ENCODE peak calls at places on chromosomes 13 and 19, in four cellular contexts. E is GM12865; H is thoracic aorta; I is stimulated activated CD8-positive, alpha-beta memory T cell treated with anti-CD3 and anti-CD28 coated beads, Interleukin-7, amount 100 ng/mL, for 1 hour. V is an unnamed sample.

GRCh38 chr13:97975280-97975850 is 21.9 kb downstream of the IPO5 start:
- DNase-seq in E (no peak), H (no peak), I (no peak), V (no peak)

GRCh38 chr19:28426902-28427232 is 786.1 kb downstream of the UQCRFS1 start:
- DNase-seq in E (no peak), H (no peak), I (no peak), V (no peak)

GRCh38 chr13:109610517-109610916 is 175.9 kb downstream of the IRS2 start:
- DNase-seq in E (peak), H (no peak), I (peak), V (no peak)

GRCh38 chr13:96422002-96422401 is 332.1 kb downstream of the HS6ST3 start:
- DNase-seq in E (no peak), H (no peak), I (no peak), V (no peak)

GRCh38 chr19:41939861-41940442 is 11.7 kb upstream of the ERFL start:
- DNase-seq in E (peak), H (no peak), I (no peak), V (no peak)

GRCh38 chr19:56507446-56508281 is at the start of gene ZNF471:
- DNase-seq in E (no peak), H (peak), I (peak), V (peak)

GRCh38 chr13:29543230-29544215 is 52.0 kb downstream of the SLC7A1 start:
- DNase-seq in E (peak), H (no peak), I (no peak), V (no peak)

GRCh38 chr13:22047082-22047784 is 376.4 kb downstream of the FGF9 start:
- DNase-seq in E (no peak), H (no peak), I (no peak), V (no peak)

GRCh38 chr13:55410398-55411330 is 1730.1 kb upstream of the PRR20A start:
- DNase-seq in E (no peak), H (no peak), I (no peak), V (no peak)

GRCh38 chr19:9008667-9009066 is 1.5 kb downstream of the MUC16 start:
- DNase-seq in E (no peak), H (no peak), I (no peak), V (no peak)

GRCh38 chr19:33071887-33072286 is 7.2 kb upstream of the RHPN2 start:
- DNase-seq in E (no peak), H (no peak), I (no peak), V (no peak)

GRCh38 chr13:111239754-111240670 is 80.4 kb upstream of the TEX29 start:
- DNase-seq in E (no peak), H (no peak), I (no peak), V (no peak)

GRCh38 chr19:7637374-7638256 is 705 bp downstream of the STXBP2 start:
- DNase-seq in E (peak), H (no peak), I (no peak), V (no peak)

GRCh38 chr13:109626386-109627171 is 159.8 kb downstream of the IRS2 start:
- DNase-seq in E (no peak), H (no peak), I (no peak), V (no peak)

GRCh38 chr19:4069331-4069959 is 2.7 kb upstream of the ZBTB7A start:
- DNase-seq in E (no peak), H (no peak), I (no peak), V (no peak)

GRCh38 chr13:97369269-97369893 is 64.6 kb upstream of the RAP2A start:
- DNase-seq in E (peak), H (no peak), I (no peak), V (no peak)

GRCh38 chr19:50423279-50424113 is 4.8 kb downstream of the SPIB start:
- DNase-seq in E (no peak), H (no peak), I (no peak), V (no peak)

GRCh38 chr13:94968040-94968756 is 255.9 kb upstream of the SOX21 start:
- DNase-seq in E (no peak), H (no peak), I (no peak), V (no peak)

GRCh38 chr13:107867701-107868661 is 347.4 kb downstream of the LIG4 start:
- DNase-seq in E (no peak), H (no peak), I (no peak), V (no peak)

GRCh38 chr13:51322826-51323225 is 16.7 kb upstream of the SERPINE3 start:
- DNase-seq in E (no peak), H (no peak), I (no peak), V (no peak)

GRCh38 chr19:45863335-45863839 is 440 bp upstream of the SYMPK start:
- DNase-seq in E (no peak), H (no peak), I (no peak), V (no peak)

GRCh38 chr19:44891016-44891882 is at the start of gene TOMM40:
- DNase-seq in E (peak), H (peak), I (no peak), V (no peak)

GRCh38 chr13:29948791-29949190 is 98.4 kb upstream of the UBL3 start:
- DNase-seq in E (no peak), H (no peak), I (no peak), V (no peak)

GRCh38 chr19:7863157-7863970 is 10.8 kb downstream of the PRR36 start:
- DNase-seq in E (no peak), H (no peak), I (no peak), V (no peak)

V was measured in brain pericyte.